ENCODE peak calls at places on chromosomes 7 and 10, in five cellular contexts. V is SK-N-SH, T is K562, H is HepG2, G is GM12878. J is an unnamed sample.

GRCh38 chr10:89845541-89846275 is 144.3 kb downstream of the KIF20B start:
- DNase-seq in V (no peak), T (no peak), H (no peak), G (no peak), J (no peak)

GRCh38 chr10:560314-560992 is 129.0 kb downstream of the DIP2C start:
- DNase-seq in V (no peak), T (no peak), H (no peak), G (no peak), J (no peak)

GRCh38 chr10:124299726-124300125 is 119.0 kb downstream of the OAT start:
- DNase-seq in V (no peak), T (no peak), H (no peak), G (no peak), J (no peak)

GRCh38 chr7:57211428-57212100 is 79.3 kb upstream of the ZNF479 start:
- DNase-seq in V (no peak), T (no peak), H (no peak), G (no peak), J (no peak)

GRCh38 chr7:38186593-38187314 is 8.7 kb downstream of the STARD3NL start:
- DNase-seq in V (no peak), T (no peak), H (no peak), G (no peak), J (no peak)

GRCh38 chr10:52818019-52818418 is 45.4 kb upstream of the MBL2 start:
- DNase-seq in V (peak), T (peak), H (peak), G (peak), J (peak)

GRCh38 chr7:158617737-158618128 is 30.1 kb upstream of the PTPRN2 start:
- DNase-seq in V (no peak), T (peak), H (no peak), G (no peak), J (no peak)

GRCh38 chr10:111578076-111578475 is 501.2 kb downstream of the ADRA2A start:
- DNase-seq in V (no peak), T (no peak), H (no peak), G (no peak), J (no peak)

GRCh38 chr10:17742918-17743317 is 9.1 kb upstream of the TMEM236 start:
- DNase-seq in V (peak), T (peak), H (peak), G (no peak), J (peak)

GRCh38 chr7:77529279-77529678 is 7.8 kb upstream of the PTPN12 start:
- DNase-seq in V (no peak), T (no peak), H (no peak), G (no peak), J (no peak)

GRCh38 chr10:96685297-96685696 is 35.0 kb downstream of the PIK3AP1 start:
- DNase-seq in V (no peak), T (no peak), H (no peak), G (no peak), J (no peak)

GRCh38 chr7:16636533-16637173 is 8.9 kb downstream of the ANKMY2 start:
- DNase-seq in V (no peak), T (no peak), H (no peak), G (no peak), J (no peak)

GRCh38 chr7:149171894-149172533 is 23.3 kb upstream of the ZNF282 start:
- DNase-seq in V (no peak), T (no peak), H (peak), G (no peak), J (no peak)

GRCh38 chr7:100567045-100567730 is 6.5 kb downstream of the SAP25 start:
- DNase-seq in V (no peak), T (no peak), H (no peak), G (no peak), J (no peak)

GRCh38 chr10:125057158-125058001 is 103.0 kb downstream of the CTBP2 start:
- DNase-seq in V (peak), T (peak), H (no peak), G (no peak), J (no peak)

GRCh38 chr7:99106869-99107268 is 37.0 kb downstream of the SMURF1 start:
- DNase-seq in V (no peak), T (no peak), H (no peak), G (no peak), J (no peak)

GRCh38 chr10:17003151-17003550 is 126.5 kb downstream of the CUBN start:
- DNase-seq in V (peak), T (peak), H (no peak), G (no peak), J (no peak)

GRCh38 chr7:4169505-4169904 is 512.6 kb upstream of the FOXK1 start:
- DNase-seq in V (no peak), T (no peak), H (no peak), G (no peak), J (no peak)

GRCh38 chr7:151993977-151994676 is 31.3 kb upstream of the GALNT11 start:
- DNase-seq in V (no peak), T (no peak), H (no peak), G (no peak), J (no peak)

GRCh38 chr10:124381011-124381591 is 37.6 kb downstream of the OAT start:
- DNase-seq in V (no peak), T (no peak), H (peak), G (no peak), J (no peak)

GRCh38 chr7:157502701-157503111 is 165.9 kb downstream of the DNAJB6 start:
- DNase-seq in V (no peak), T (no peak), H (no peak), G (no peak), J (no peak)

GRCh38 chr10:118362103-118362502 is 20.0 kb upstream of the FAM204A start:
- DNase-seq in V (no peak), T (no peak), H (no peak), G (no peak), J (no peak)

GRCh38 chr10:74460812-74461211 is 309.8 kb downstream of the ADK start:
- DNase-seq in V (no peak), T (no peak), H (no peak), G (no peak), J (no peak)

GRCh38 chr7:5661941-5662340 is 119.5 kb downstream of the RNF216 start:
- DNase-seq in V (peak), T (no peak), H (no peak), G (no peak), J (no peak)

GRCh38 chr10:49309691-49310371 is 10.9 kb downstream of the C10orf71 start:
- DNase-seq in V (no peak), T (no peak), H (no peak), G (peak), J (no peak)

GRCh38 chr10:93028881-93029280 is 31.7 kb upstream of the CYP26C1 start:
- DNase-seq in V (no peak), T (peak), H (no peak), G (no peak), J (no peak)

GRCh38 chr10:57303567-57303966 is 942.5 kb upstream of the ZWINT start:
- DNase-seq in V (no peak), T (peak), H (no peak), G (no peak), J (no peak)
- TF ChIP-seq FOXM1 in V (no peak), T (no peak), H (no peak), G (no peak), J (no peak)

GRCh38 chr10:112790921-112791320 is 159.1 kb upstream of the TCF7L2 start:
- DNase-seq in V (no peak), T (no peak), H (no peak), G (no peak), J (no peak)
- TF ChIP-seq FOXM1 in V (no peak), T (no peak), H (no peak), G (no peak), J (no peak)

DNA sequence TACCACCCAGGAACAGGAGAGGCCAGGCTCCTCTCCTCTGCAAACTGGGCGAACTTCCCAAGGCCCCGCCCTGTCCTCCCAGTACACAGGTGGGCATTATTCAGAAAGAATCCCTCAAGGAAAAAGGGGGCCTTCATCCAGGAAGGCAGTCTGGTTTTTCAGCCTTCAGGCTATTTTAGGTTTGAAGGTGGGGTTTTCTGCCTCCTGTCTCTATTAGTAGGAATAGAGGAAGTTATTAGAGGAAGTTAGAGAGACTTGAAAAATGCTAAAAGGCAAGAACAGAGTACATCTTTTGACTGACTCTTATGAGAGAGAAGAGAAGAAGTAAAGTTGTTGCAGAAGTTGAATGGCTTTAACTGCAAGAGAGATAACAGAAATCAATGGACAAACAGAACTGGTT is 250.9 kb upstream of the SORCS1 start:
- DNase-seq in V (no peak), T (no peak), H (no peak), G (no peak), J (no peak)
- TF ChIP-seq FOXM1 in V (no peak), T (no peak), H (no peak), G (no peak), J (no peak)

GRCh38 chr7:19815546-19815945 is 42.1 kb upstream of the TMEM196 start:
- DNase-seq in V (no peak), T (no peak), H (no peak), G (no peak), J (no peak)

GRCh38 chr7:19816128-19816527 is 42.7 kb upstream of the TMEM196 start:
- DNase-seq in V (no peak), T (no peak), H (no peak), G (no peak), J (no peak)
- TF ChIP-seq FOXM1 in V (no peak), T (no peak), H (no peak), G (no peak), J (no peak)

GRCh38 chr10:79604294-79604693 is 6.4 kb upstream of the SFTPA1 start:
- DNase-seq in V (no peak), T (no peak), H (no peak), G (no peak), J (no peak)
- TF ChIP-seq FOXM1 in V (no peak), T (no peak), H (no peak), G (no peak), J (no peak)

GRCh38 chr10:75547391-75548298 is 116.2 kb downstream of the LRMDA start:
- DNase-seq in V (no peak), T (no peak), H (no peak), G (peak), J (no peak)
- TF ChIP-seq FOXM1 in V (peak), T (no peak), H (no peak), G (no peak), J (no peak)

GRCh38 chr10:69742928-69743602 is 58.6 kb upstream of the COL13A1 start:
- DNase-seq in V (peak), T (peak), H (no peak), G (no peak), J (peak)
- TF ChIP-seq FOXM1 in V (no peak), T (no peak), H (no peak), G (no peak), J (no peak)

DNA sequence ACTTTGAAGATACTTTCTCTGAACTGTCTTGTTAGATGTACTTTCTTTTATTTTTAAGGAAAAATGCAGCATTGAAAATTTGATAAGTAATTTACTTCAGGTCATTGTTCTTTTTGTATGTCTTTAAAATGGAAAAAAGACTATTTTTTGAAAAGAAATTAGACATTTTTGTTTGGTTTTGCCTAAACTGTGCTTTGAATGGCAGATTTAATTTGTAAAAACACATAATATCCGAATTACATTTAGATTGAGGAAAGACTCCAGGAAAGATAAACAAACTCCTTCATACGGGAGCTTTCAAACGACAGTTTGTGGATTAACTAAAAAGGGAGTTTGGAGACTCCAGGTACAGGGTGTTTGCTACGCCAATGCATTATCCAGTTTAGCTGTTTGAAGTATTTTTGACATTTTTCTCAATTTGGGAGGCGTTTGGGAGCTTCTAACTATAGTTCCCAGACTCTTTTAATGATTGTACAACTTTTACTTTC is 36.1 kb downstream of the CPED1 start:
- DNase-seq in V (no peak), T (no peak), H (no peak), G (no peak), J (no peak)
- TF ChIP-seq FOXM1 in V (no peak), T (no peak), H (no peak), G (no peak), J (no peak)

GRCh38 chr7:90958669-90959068 is 305.6 kb upstream of the FZD1 start:
- DNase-seq in V (no peak), T (no peak), H (no peak), G (no peak), J (no peak)
- TF ChIP-seq FOXM1 in V (no peak), T (no peak), H (no peak), G (no peak), J (no peak)

GRCh38 chr7:111486472-111487142 is 75.7 kb downstream of the IMMP2L start:
- DNase-seq in V (peak), T (peak), H (peak), G (peak), J (peak)
- TF ChIP-seq FOXM1 in V (no peak), T (no peak), H (no peak), G (no peak), J (no peak)

J was measured in HEK293T.